ENCODE peak calls at places on chromosomes 12 and 14, in six cellular contexts. Z is tibial artery, A is cardiac muscle cell, D is HL-60, T is breast epithelium, G is heart right ventricle. K is an unnamed sample.

GRCh38 chr12:51242896-51243295 is 4.3 kb downstream of the DAZAP2 start:
- DNase-seq in Z (no peak), A (no peak), D (peak; percentile 77), T (no peak), G (no peak), K (no peak)

GRCh38 chr14:97408937-97409860 is 612.0 kb downstream of the VRK1 start:
- DNase-seq in Z (no peak), A (no peak), D (no peak), T (no peak), G (no peak), K (peak; percentile 53)

GRCh38 chr12:30145351-30146017 is 361.7 kb upstream of the TMTC1 start:
- DNase-seq in Z (no peak), A (no peak), D (no peak), T (no peak), G (no peak), K (no peak)

GRCh38 chr14:89616425-89617141 is 199.6 kb upstream of the FOXN3 start:
- DNase-seq in Z (no peak), A (peak; percentile 49), D (no peak), T (no peak), G (no peak), K (peak; percentile 60)

GRCh38 chr12:43501705-43502104 is 50.3 kb downstream of the ADAMTS20 start:
- DNase-seq in Z (no peak), A (peak; percentile 32), D (no peak), T (no peak), G (no peak), K (no peak)

GRCh38 chr14:50109342-50109741 is 7.0 kb downstream of the VCPKMT start:
- DNase-seq in Z (no peak), A (peak; percentile 40), D (no peak), T (no peak), G (no peak), K (no peak)

GRCh38 chr14:84282618-84283017 is 1247.3 kb upstream of the FLRT2 start:
- DNase-seq in Z (no peak), A (no peak), D (no peak), T (no peak), G (no peak), K (no peak)

GRCh38 chr12:114240288-114240687 is 165.7 kb downstream of the TBX5 start:
- DNase-seq in Z (no peak), A (no peak), D (no peak), T (no peak), G (no peak), K (no peak)

GRCh38 chr14:92997343-92998061 is 74.6 kb downstream of the CHGA start:
- DNase-seq in Z (no peak), A (no peak), D (no peak), T (no peak), G (no peak), K (no peak)

GRCh38 chr14:55438066-55438683 is 2.2 kb downstream of the TBPL2 start:
- DNase-seq in Z (no peak), A (peak; percentile 78), D (peak; percentile 28), T (no peak), G (peak; percentile 20), K (no peak)

GRCh38 chr14:95220663-95221231 is 63.4 kb upstream of the DICER1 start:
- DNase-seq in Z (no peak), A (peak; percentile 66), D (no peak), T (no peak), G (no peak), K (no peak)

GRCh38 chr12:96500686-96501085 is 11.3 kb downstream of the CFAP54 start:
- DNase-seq in Z (no peak), A (peak; percentile 55), D (no peak), T (no peak), G (no peak), K (no peak)

GRCh38 chr12:6426882-6427671 is 17.7 kb upstream of the CD27 start:
- DNase-seq in Z (no peak), A (no peak), D (peak; percentile 3), T (no peak), G (no peak), K (peak; percentile 81)

GRCh38 chr14:51244591-51244990 is 4.5 kb downstream of the TMX1 start:
- DNase-seq in Z (no peak), A (no peak), D (no peak), T (no peak), G (no peak), K (no peak)

GRCh38 chr12:110737532-110737931 is 5.2 kb downstream of the PPP1CC start:
- DNase-seq in Z (no peak), A (no peak), D (no peak), T (no peak), G (no peak), K (no peak)

GRCh38 chr14:97331526-97331925 is 534.3 kb downstream of the VRK1 start:
- DNase-seq in Z (no peak), A (no peak), D (no peak), T (no peak), G (no peak), K (no peak)

GRCh38 chr14:70080081-70080480 is 108.7 kb downstream of the SLC8A3 start:
- DNase-seq in Z (no peak), A (no peak), D (no peak), T (no peak), G (no peak), K (no peak)

GRCh38 chr14:33285902-33286700 is 347.4 kb downstream of the NPAS3 start:
- DNase-seq in Z (no peak), A (no peak), D (no peak), T (no peak), G (no peak), K (no peak)

GRCh38 chr14:104264495-104265265 is 126.3 kb downstream of the KIF26A start:
- DNase-seq in Z (peak; percentile 59), A (no peak), D (no peak), T (no peak), G (no peak), K (no peak)

GRCh38 chr12:90854136-90854689 is 100.8 kb downstream of the CCER1 start:
- DNase-seq in Z (no peak), A (peak; percentile 70), D (peak; percentile 12), T (no peak), G (peak; percentile 26), K (no peak)

GRCh38 chr12:18343708-18344107 is 82.4 kb downstream of the PIK3C2G start:
- DNase-seq in Z (no peak), A (no peak), D (no peak), T (no peak), G (no peak), K (no peak)

GRCh38 chr12:93745304-93745703 is 68.1 kb downstream of the CRADD start:
- DNase-seq in Z (no peak), A (no peak), D (no peak), T (no peak), G (no peak), K (no peak)

GRCh38 chr14:68199465-68200145 is 380.0 kb downstream of the RAD51B start:
- DNase-seq in Z (peak; percentile 71), A (peak; percentile 97), D (no peak), T (peak; percentile 75), G (peak; percentile 62), K (no peak)

GRCh38 chr14:102222751-102223150 is 82.2 kb downstream of the MOK start:
- DNase-seq in Z (no peak), A (no peak), D (no peak), T (no peak), G (no peak), K (no peak)

GRCh38 chr14:66099451-66099850 is 386.7 kb upstream of the CCDC196 start:
- DNase-seq in Z (no peak), A (no peak), D (no peak), T (no peak), G (no peak), K (no peak)

GRCh38 chr14:100541621-100542560 is 45.3 kb downstream of the BEGAIN start:
- DNase-seq in Z (no peak), A (no peak), D (no peak), T (no peak), G (no peak), K (no peak)

GRCh38 chr12:50084775-50085614 is at the start of gene SMARCD1:
- DNase-seq in Z (peak; percentile 96), A (peak; percentile 95), D (peak; percentile 95), T (peak; percentile 87), G (peak; percentile 93), K (peak; percentile 92)
- TF ChIP-seq CTCF in Z (peak; percentile 19), A (peak; percentile 69), D (peak; percentile 72), T (no peak), G (peak; percentile 12), K (peak; percentile 90)

DNA sequence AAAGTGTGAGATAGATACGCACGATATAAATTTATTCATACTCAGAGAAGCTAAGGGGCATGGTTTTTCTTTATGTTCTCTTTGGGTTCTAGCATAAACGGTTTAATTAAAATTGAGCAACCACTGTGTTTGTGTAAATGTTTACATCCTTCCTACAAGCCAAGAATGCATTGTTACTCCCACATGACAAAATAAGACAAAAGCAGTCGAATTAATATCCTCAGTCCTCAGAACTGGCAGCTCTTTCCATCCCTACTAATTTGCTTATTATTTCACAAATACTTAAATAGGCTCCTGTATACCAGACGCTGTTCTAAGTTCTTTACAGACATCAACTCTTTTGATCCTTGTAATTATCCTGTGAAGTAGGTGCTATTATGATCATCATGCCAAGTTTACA is 32.0 kb downstream of the SSPN start:
- DNase-seq in Z (no peak), A (no peak), D (no peak), T (no peak), G (no peak), K (no peak)
- H3K4me3 ChIP-seq in Z (peak overlapping the region; percentile 52), A (peak overlapping the region; percentile 18), D (no peak overlapping the region), T (no peak overlapping the region), G (no peak overlapping the region), K (no peak overlapping the region)

DNA sequence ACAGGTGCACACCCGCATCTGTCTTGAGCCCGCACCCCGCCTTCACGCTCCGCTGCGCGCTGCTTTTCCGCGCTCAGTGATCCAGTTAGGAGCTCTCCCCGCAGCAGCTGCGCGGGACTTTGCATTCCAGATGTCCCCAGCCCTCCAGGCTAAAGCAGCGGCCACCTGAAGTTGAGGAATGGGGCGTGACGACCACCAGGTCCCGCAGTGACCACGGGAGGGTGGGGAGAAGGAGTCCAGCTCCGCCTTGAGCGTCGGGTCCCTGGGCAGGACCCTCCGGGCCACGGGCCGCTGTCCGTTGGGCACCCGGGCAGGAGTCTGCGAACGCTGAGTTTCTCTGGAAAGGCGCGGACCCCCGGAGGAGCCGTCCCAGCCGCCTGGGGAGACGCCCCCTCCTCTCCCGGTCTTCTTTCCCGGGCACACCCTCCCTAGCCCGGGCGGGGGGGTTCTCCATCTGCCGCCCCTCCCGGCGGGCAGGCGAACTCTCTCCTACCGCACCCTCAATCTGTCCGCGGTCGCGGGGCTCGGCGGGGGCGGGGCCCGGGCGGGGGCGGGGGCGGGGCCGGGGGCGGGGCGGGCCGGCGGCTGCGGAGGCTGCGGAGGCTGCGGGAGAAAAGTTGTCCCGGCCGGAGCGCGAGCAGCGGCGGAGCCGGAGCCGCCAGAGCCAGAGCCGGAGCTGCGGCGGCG is at the start of gene TMEM132C:
- DNase-seq in Z (no peak), A (no peak), D (no peak), T (no peak), G (no peak), K (no peak)
- H3K27me3 ChIP-seq in Z (peaks cover 40% of the 10 kb centered on the region), A (peaks cover 78% of the 10 kb centered on the region), D (peaks cover 24% of the 10 kb centered on the region), T (no peaks in the 10 kb centered on the region), G (peaks cover 52% of the 10 kb centered on the region), K (no peaks in the 10 kb centered on the region)

DNA sequence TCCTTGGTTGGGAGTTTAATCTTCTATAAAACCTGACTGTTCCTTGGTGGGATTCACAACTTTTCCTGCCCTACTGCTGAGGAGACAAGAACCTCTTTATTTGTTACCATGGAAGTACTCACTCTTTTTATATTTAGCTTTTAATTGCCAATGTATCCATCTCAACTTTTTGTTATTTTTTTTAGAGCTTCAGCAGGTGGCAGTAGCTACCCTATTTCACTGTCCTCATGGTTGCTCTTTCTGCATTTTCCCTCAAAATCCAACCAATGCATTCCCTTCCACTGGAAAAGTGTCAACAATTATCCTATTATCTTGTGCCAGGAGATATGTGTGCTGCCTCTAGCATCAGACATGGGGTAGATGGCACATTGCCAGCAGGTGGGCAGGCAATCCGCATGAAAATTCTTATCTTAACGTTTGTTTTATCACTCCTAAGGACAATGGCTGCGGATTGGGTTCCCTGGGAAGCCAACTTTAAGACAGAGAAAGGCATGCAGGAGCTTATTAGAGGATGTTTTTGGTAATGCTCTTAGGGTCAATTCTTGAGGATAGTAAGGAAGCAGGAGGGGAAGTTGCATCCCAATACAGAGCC is 406.4 kb downstream of the SNAPC1 start:
- DNase-seq in Z (no peak), A (no peak), D (no peak), T (no peak), G (no peak), K (no peak)
- TF ChIP-seq CTCF in Z (no peak), A (no peak), D (no peak), T (no peak), G (no peak), K (no peak)

K was measured in GM06990.